ENCODE peak calls at places on chromosomes 12 and 14, in seven cellular contexts. X is MCF 10A, E is AG09309, B is body of pancreas, P is epithelial cell of esophagus, W is MM.1S, G is lower lobe of right lung. R is an unnamed sample.

GRCh38 chr12:70730675-70731180 is 93.5 kb upstream of the PTPRB start:
- DNase-seq in E (no peak), P (no peak), W (no peak), B (no peak), X (no peak), G (no peak), R (no peak)

GRCh38 chr14:68589447-68590232 is 203.2 kb downstream of the ZFP36L1 start:
- DNase-seq in E (peak), B (no peak), G (no peak), X (no peak), W (no peak), P (no peak), R (peak)

GRCh38 chr14:67416085-67416484 is 4.1 kb upstream of the PLEK2 start:
- DNase-seq in E (no peak), B (peak), G (no peak), P (no peak), W (no peak), X (no peak), R (no peak)

GRCh38 chr12:12784911-12785814 is at the start of gene APOLD1:
- DNase-seq in X (no peak), E (no peak), G (no peak), B (peak), W (no peak), P (no peak), R (no peak)

GRCh38 chr12:3030821-3031415 is 46.3 kb upstream of the TSPAN9 start:
- DNase-seq in X (no peak), G (no peak), E (no peak), W (no peak), P (no peak), B (no peak), R (no peak)

GRCh38 chr14:68546839-68547238 is 246.0 kb downstream of the ZFP36L1 start:
- DNase-seq in X (peak), G (no peak), W (no peak), P (peak), E (peak), B (no peak), R (no peak)

GRCh38 chr14:57747036-57747435 is 118.9 kb downstream of the SLC35F4 start:
- DNase-seq in E (no peak), W (no peak), X (peak), B (peak), G (peak), P (no peak), R (no peak)

GRCh38 chr14:69072584-69072983 is 80.3 kb downstream of the DCAF5 start:
- DNase-seq in G (no peak), P (no peak), X (no peak), E (no peak), W (no peak), B (no peak), R (no peak)

GRCh38 chr12:53345486-53346195 is 9.5 kb upstream of the SP7 start:
- DNase-seq in E (no peak), P (no peak), B (peak), G (no peak), W (no peak), X (no peak), R (peak)
- TF ChIP-seq CTCF in E (no peak), P (no peak), B (peak), G (no peak), W (no peak), X (no peak), R (no peak)

GRCh38 chr12:19894803-19895202 is 455.5 kb downstream of the AEBP2 start:
- DNase-seq in W (peak), P (no peak), E (no peak), B (no peak), G (no peak), X (no peak), R (no peak)

GRCh38 chr12:19894049-19894448 is 454.8 kb downstream of the AEBP2 start:
- DNase-seq in W (peak), G (no peak), B (no peak), X (no peak), E (peak), P (peak), R (no peak)

GRCh38 chr12:19895609-19896008 is 456.3 kb downstream of the AEBP2 start:
- DNase-seq in B (no peak), E (no peak), P (no peak), W (no peak), X (no peak), G (no peak), R (no peak)

GRCh38 chr12:19892186-19892585 is 452.9 kb downstream of the AEBP2 start:
- DNase-seq in G (no peak), E (no peak), P (no peak), B (no peak), X (no peak), W (no peak), R (no peak)

GRCh38 chr12:19893514-19893913 is 454.2 kb downstream of the AEBP2 start:
- DNase-seq in E (no peak), B (no peak), G (no peak), P (peak), W (peak), X (peak), R (no peak)
- TF ChIP-seq CTCF in E (peak), B (no peak), G (peak), P (peak), W (peak), X (peak), R (peak)

GRCh38 chr12:108063192-108063591 is 65.9 kb upstream of the WSCD2 start:
- DNase-seq in X (peak), P (peak), E (no peak), G (no peak), W (peak), B (no peak), R (no peak)
- TF ChIP-seq CTCF in X (peak), P (no peak), E (peak), G (no peak), W (peak), B (no peak), R (peak)

GRCh38 chr12:6463211-6463610 is 7.3 kb downstream of the VAMP1 start:
- DNase-seq in E (no peak), W (no peak), X (no peak), P (no peak), B (no peak), G (no peak), R (no peak)
- TF ChIP-seq CTCF in E (no peak), W (no peak), X (no peak), P (no peak), B (no peak), G (no peak), R (no peak)

GRCh38 chr14:104026024-104026423 is 59.5 kb upstream of the ASPG start:
- DNase-seq in B (no peak), X (no peak), W (no peak), G (no peak), E (no peak), P (no peak), R (no peak)
- TF ChIP-seq CTCF in B (no peak), X (no peak), W (no peak), G (no peak), E (no peak), P (peak), R (no peak)